ENCODE peak calls at places on chromosomes 4 and X, in four cellular contexts. O is frontal cortex, I is omental fat pad, U is neuronal stem cell. J is an unnamed sample.

GRCh38 chrX:57900961-57901360 is 9.3 kb downstream of the ZXDA start:
- DNase-seq in O (no peak), I (no peak), U (no peak), J (no peak)

GRCh38 chr4:102871772-102872171 is 3.0 kb downstream of the CISD2 start:
- DNase-seq in O (no peak), I (no peak), U (no peak), J (no peak)

GRCh38 chrX:44747317-44747716 is 96.5 kb upstream of the DUSP21 start:
- DNase-seq in O (no peak), I (no peak), U (no peak), J (no peak)

GRCh38 chrX:1493317-1493856 is 40.7 kb upstream of the ASMTL start:
- DNase-seq in O (no peak), I (no peak), U (no peak), J (no peak)

GRCh38 chr4:62324215-62324614 is 1124.1 kb downstream of the ADGRL3 start:
- DNase-seq in O (peak), I (no peak), U (no peak), J (no peak)

GRCh38 chr4:185470503-185471195 is 884 bp downstream of the CCDC110 start:
- DNase-seq in O (no peak), I (peak), U (peak), J (peak)

GRCh38 chr4:147755567-147756295 is 23.8 kb downstream of the ARHGAP10 start:
- DNase-seq in O (no peak), I (no peak), U (no peak), J (no peak)

GRCh38 chr4:109703664-109704351 is 563 bp upstream of the CASP6 start:
- DNase-seq in O (no peak), I (no peak), U (no peak), J (no peak)

GRCh38 chr4:148415500-148415899 is 26.7 kb downstream of the NR3C2 start:
- DNase-seq in O (no peak), I (no peak), U (no peak), J (no peak)

GRCh38 chr4:86181585-86181984 is 178.3 kb downstream of the MAPK10 start:
- DNase-seq in O (no peak), I (no peak), U (no peak), J (no peak)

GRCh38 chr4:2339458-2340271 is 77.8 kb upstream of the MXD4 start:
- DNase-seq in O (no peak), I (no peak), U (no peak), J (peak)

GRCh38 chr4:6394671-6395081 is 77.7 kb downstream of the PPP2R2C start:
- DNase-seq in O (no peak), I (no peak), U (no peak), J (no peak)

GRCh38 chr4:41177016-41177415 is 37.3 kb downstream of the APBB2 start:
- DNase-seq in O (no peak), I (no peak), U (no peak), J (no peak)

GRCh38 chr4:42371306-42372063 is 25.8 kb upstream of the SHISA3 start:
- DNase-seq in O (peak), I (no peak), U (no peak), J (no peak)

GRCh38 chrX:2699959-2700358 is 8.9 kb downstream of the CD99 start:
- DNase-seq in O (no peak), I (no peak), U (no peak), J (no peak)

GRCh38 chr4:46818604-46819003 is 90.4 kb downstream of the COX7B2 start:
- DNase-seq in O (no peak), I (no peak), U (no peak), J (no peak)

GRCh38 chr4:101419324-101420135 is 72.2 kb upstream of the PPP3CA start:
- DNase-seq in O (no peak), I (no peak), U (peak), J (no peak)

GRCh38 chr4:31146366-31146765 is 426.2 kb downstream of the PCDH7 start:
- DNase-seq in O (no peak), I (no peak), U (no peak), J (no peak)

GRCh38 chr4:7735961-7736360 is 203.7 kb downstream of the AFAP1 start:
- DNase-seq in O (no peak), I (no peak), U (no peak), J (no peak)

GRCh38 chr4:82893942-82894341 is 3.0 kb upstream of the SEC31A start:
- DNase-seq in O (no peak), I (no peak), U (no peak), J (no peak)

GRCh38 chrX:36336746-36337145 is 417.2 kb downstream of the CFAP47 start:
- DNase-seq in O (no peak), I (no peak), U (no peak), J (no peak)